ENCODE peak calls at places on chromosomes 4 and X, in seven cellular contexts. One of them, this sample, is unnamed.

GRCh38 chrX:65034641-65035450 is 58.6 kb upstream of the ZC4H2 start:
- DNase-seq in AG09309: peak; percentile 27
- DNase-seq in endothelial cell: peak; percentile 81
- DNase-seq in cardiac fibroblast: peak; percentile 67
- DNase-seq in IMR-90: peak; percentile 68
- DNase-seq in fibroblast of pulmonary artery: peak; percentile 68
- DNase-seq in omental fat pad: peak; percentile 25
- DNase-seq in this sample: peak; percentile 52

GRCh38 chr4:110510955-110511544 is 35.1 kb downstream of the ENPEP start:
- DNase-seq in fibroblast of pulmonary artery: peak; percentile 76
- DNase-seq in endothelial cell: no peak
- DNase-seq in omental fat pad: no peak
- DNase-seq in AG09309: peak; percentile 33
- DNase-seq in cardiac fibroblast: peak; percentile 77
- DNase-seq in IMR-90: peak; percentile 67
- DNase-seq in this sample: no peak

GRCh38 chrX:2183193-2183725 is 317.5 kb downstream of the DHRSX start:
- DNase-seq in AG09309: no peak
- DNase-seq in IMR-90: no peak
- DNase-seq in cardiac fibroblast: no peak
- DNase-seq in endothelial cell: no peak
- DNase-seq in fibroblast of pulmonary artery: no peak
- DNase-seq in omental fat pad: no peak
- DNase-seq in this sample: no peak

GRCh38 chr4:2797545-2798305 is 4.8 kb downstream of the SH3BP2 start:
- DNase-seq in endothelial cell: peak; percentile 3
- DNase-seq in AG09309: no peak
- DNase-seq in fibroblast of pulmonary artery: no peak
- DNase-seq in cardiac fibroblast: no peak
- DNase-seq in IMR-90: no peak
- DNase-seq in omental fat pad: no peak
- DNase-seq in this sample: no peak

GRCh38 chr4:40301592-40301991 is 33.5 kb upstream of the CHRNA9 start:
- DNase-seq in AG09309: no peak
- DNase-seq in omental fat pad: no peak
- DNase-seq in fibroblast of pulmonary artery: no peak
- DNase-seq in cardiac fibroblast: no peak
- DNase-seq in endothelial cell: no peak
- DNase-seq in IMR-90: no peak
- DNase-seq in this sample: no peak

GRCh38 chr4:47954245-47954644 is 39.9 kb upstream of the NFXL1 start:
- DNase-seq in endothelial cell: no peak
- DNase-seq in omental fat pad: no peak
- DNase-seq in IMR-90: no peak
- DNase-seq in cardiac fibroblast: no peak
- DNase-seq in AG09309: no peak
- DNase-seq in fibroblast of pulmonary artery: no peak
- DNase-seq in this sample: no peak

GRCh38 chr4:149993030-149993429 is 85.2 kb upstream of the DCLK2 start:
- DNase-seq in fibroblast of pulmonary artery: no peak
- DNase-seq in cardiac fibroblast: no peak
- DNase-seq in omental fat pad: no peak
- DNase-seq in endothelial cell: no peak
- DNase-seq in IMR-90: peak; percentile 52
- DNase-seq in AG09309: no peak
- DNase-seq in this sample: no peak

GRCh38 chr4:73867783-73868182 is 1.4 kb upstream of the CXCL1 start:
- DNase-seq in fibroblast of pulmonary artery: no peak
- DNase-seq in IMR-90: no peak
- DNase-seq in omental fat pad: no peak
- DNase-seq in AG09309: no peak
- DNase-seq in endothelial cell: no peak
- DNase-seq in cardiac fibroblast: peak; percentile 54
- DNase-seq in this sample: no peak

GRCh38 chr4:22442956-22443355 is 72.9 kb downstream of the ADGRA3 start:
- DNase-seq in fibroblast of pulmonary artery: no peak
- DNase-seq in AG09309: no peak
- DNase-seq in omental fat pad: no peak
- DNase-seq in IMR-90: no peak
- DNase-seq in endothelial cell: no peak
- DNase-seq in cardiac fibroblast: no peak
- DNase-seq in this sample: no peak

GRCh38 chrX:20414066-20414465 is 147.4 kb upstream of the RPS6KA3 start:
- DNase-seq in cardiac fibroblast: no peak
- DNase-seq in fibroblast of pulmonary artery: no peak
- DNase-seq in AG09309: no peak
- DNase-seq in IMR-90: no peak
- DNase-seq in omental fat pad: no peak
- DNase-seq in endothelial cell: no peak
- DNase-seq in this sample: no peak

GRCh38 chr4:8081621-8082516 is 76.7 kb downstream of the ABLIM2 start:
- DNase-seq in fibroblast of pulmonary artery: no peak
- DNase-seq in cardiac fibroblast: no peak
- DNase-seq in endothelial cell: no peak
- DNase-seq in AG09309: no peak
- DNase-seq in IMR-90: no peak
- DNase-seq in omental fat pad: no peak
- DNase-seq in this sample: no peak

GRCh38 chr4:23881052-23881501 is 8.8 kb downstream of the PPARGC1A start:
- DNase-seq in fibroblast of pulmonary artery: peak; percentile 17
- DNase-seq in cardiac fibroblast: no peak
- DNase-seq in IMR-90: no peak
- DNase-seq in endothelial cell: no peak
- DNase-seq in AG09309: no peak
- DNase-seq in omental fat pad: no peak
- DNase-seq in this sample: no peak

GRCh38 chr4:56684320-56684719 is 3.2 kb upstream of the HOPX start:
- DNase-seq in IMR-90: peak; percentile 37
- DNase-seq in endothelial cell: no peak
- DNase-seq in cardiac fibroblast: no peak
- DNase-seq in omental fat pad: no peak
- DNase-seq in fibroblast of pulmonary artery: peak; percentile 31
- DNase-seq in AG09309: no peak
- DNase-seq in this sample: peak; percentile 5

GRCh38 chr4:37762294-37763163 is 64.0 kb upstream of the PGM2 start:
- DNase-seq in omental fat pad: no peak
- DNase-seq in endothelial cell: no peak
- DNase-seq in fibroblast of pulmonary artery: peak; percentile 48
- DNase-seq in AG09309: no peak
- DNase-seq in cardiac fibroblast: peak; percentile 53
- DNase-seq in IMR-90: peak; percentile 36
- DNase-seq in this sample: no peak

GRCh38 chrX:107117993-107118321 is 665 bp downstream of the RBM41 start:
- DNase-seq in cardiac fibroblast: peak; percentile 1
- DNase-seq in IMR-90: no peak
- DNase-seq in omental fat pad: no peak
- DNase-seq in fibroblast of pulmonary artery: no peak
- DNase-seq in AG09309: no peak
- DNase-seq in endothelial cell: no peak
- DNase-seq in this sample: no peak

GRCh38 chr4:92520563-92520962 is 216.8 kb downstream of the GRID2 start:
- DNase-seq in AG09309: no peak
- DNase-seq in fibroblast of pulmonary artery: no peak
- DNase-seq in IMR-90: no peak
- DNase-seq in cardiac fibroblast: no peak
- DNase-seq in endothelial cell: no peak
- DNase-seq in omental fat pad: no peak
- DNase-seq in this sample: no peak

GRCh38 chr4:13548059-13548983 is 4.0 kb upstream of the NKX3-2 start:
- DNase-seq in AG09309: no peak
- DNase-seq in fibroblast of pulmonary artery: no peak
- DNase-seq in IMR-90: no peak
- DNase-seq in endothelial cell: peak; percentile 30
- DNase-seq in cardiac fibroblast: no peak
- DNase-seq in omental fat pad: no peak
- DNase-seq in this sample: no peak

GRCh38 chrX:39936886-39937770 is 160.6 kb downstream of the BCOR start:
- DNase-seq in cardiac fibroblast: no peak
- DNase-seq in IMR-90: no peak
- DNase-seq in endothelial cell: no peak
- DNase-seq in omental fat pad: no peak
- DNase-seq in fibroblast of pulmonary artery: no peak
- DNase-seq in AG09309: no peak
- DNase-seq in this sample: no peak

GRCh38 chrX:2243913-2244460 is 256.8 kb downstream of the DHRSX start:
- DNase-seq in endothelial cell: no peak
- DNase-seq in cardiac fibroblast: no peak
- DNase-seq in IMR-90: peak; percentile 15
- DNase-seq in omental fat pad: no peak
- DNase-seq in AG09309: peak; percentile 27
- DNase-seq in fibroblast of pulmonary artery: no peak
- DNase-seq in this sample: no peak

GRCh38 chr4:87353592-87353991 is 30.9 kb upstream of the HSD17B13 start:
- DNase-seq in fibroblast of pulmonary artery: peak; percentile 70
- DNase-seq in cardiac fibroblast: peak; percentile 79
- DNase-seq in AG09309: peak; percentile 42
- DNase-seq in omental fat pad: no peak
- DNase-seq in IMR-90: peak; percentile 48
- DNase-seq in endothelial cell: peak; percentile 67
- DNase-seq in this sample: no peak
- TF ChIP-seq CTCF in fibroblast of pulmonary artery: peak; percentile 55
- TF ChIP-seq CTCF in cardiac fibroblast: peak; percentile 71
- TF ChIP-seq CTCF in AG09309: peak; percentile 74
- TF ChIP-seq CTCF in omental fat pad: no peak
- TF ChIP-seq CTCF in IMR-90: peak; percentile 62
- TF ChIP-seq CTCF in endothelial cell: peak; percentile 63
- TF ChIP-seq CTCF in this sample: peak; percentile 62

GRCh38 chr4:54363037-54363436 is 133.9 kb downstream of the PDGFRA start:
- DNase-seq in endothelial cell: no peak
- DNase-seq in AG09309: no peak
- DNase-seq in cardiac fibroblast: no peak
- DNase-seq in omental fat pad: no peak
- DNase-seq in IMR-90: no peak
- DNase-seq in fibroblast of pulmonary artery: no peak
- DNase-seq in this sample: no peak

GRCh38 chr4:54372951-54373350 is 143.9 kb downstream of the PDGFRA start:
- DNase-seq in endothelial cell: no peak
- DNase-seq in fibroblast of pulmonary artery: no peak
- DNase-seq in cardiac fibroblast: no peak
- DNase-seq in IMR-90: no peak
- DNase-seq in omental fat pad: no peak
- DNase-seq in AG09309: no peak
- DNase-seq in this sample: no peak

GRCh38 chr4:54371211-54371610 is 142.1 kb downstream of the PDGFRA start:
- DNase-seq in cardiac fibroblast: no peak
- DNase-seq in AG09309: no peak
- DNase-seq in omental fat pad: no peak
- DNase-seq in fibroblast of pulmonary artery: no peak
- DNase-seq in endothelial cell: no peak
- DNase-seq in IMR-90: no peak
- DNase-seq in this sample: no peak

GRCh38 chr4:54368861-54369260 is 139.8 kb downstream of the PDGFRA start:
- DNase-seq in IMR-90: peak; percentile 60
- DNase-seq in fibroblast of pulmonary artery: no peak
- DNase-seq in cardiac fibroblast: no peak
- DNase-seq in omental fat pad: no peak
- DNase-seq in AG09309: no peak
- DNase-seq in endothelial cell: no peak
- DNase-seq in this sample: no peak

GRCh38 chr4:54367059-54367458 is 138.0 kb downstream of the PDGFRA start:
- DNase-seq in endothelial cell: no peak
- DNase-seq in fibroblast of pulmonary artery: no peak
- DNase-seq in IMR-90: no peak
- DNase-seq in cardiac fibroblast: no peak
- DNase-seq in omental fat pad: no peak
- DNase-seq in AG09309: no peak
- DNase-seq in this sample: no peak
- TF ChIP-seq CTCF in endothelial cell: no peak
- TF ChIP-seq CTCF in fibroblast of pulmonary artery: no peak
- TF ChIP-seq CTCF in IMR-90: peak; percentile 7
- TF ChIP-seq CTCF in cardiac fibroblast: no peak
- TF ChIP-seq CTCF in omental fat pad: no peak
- TF ChIP-seq CTCF in AG09309: no peak
- TF ChIP-seq CTCF in this sample: no peak

DNA sequence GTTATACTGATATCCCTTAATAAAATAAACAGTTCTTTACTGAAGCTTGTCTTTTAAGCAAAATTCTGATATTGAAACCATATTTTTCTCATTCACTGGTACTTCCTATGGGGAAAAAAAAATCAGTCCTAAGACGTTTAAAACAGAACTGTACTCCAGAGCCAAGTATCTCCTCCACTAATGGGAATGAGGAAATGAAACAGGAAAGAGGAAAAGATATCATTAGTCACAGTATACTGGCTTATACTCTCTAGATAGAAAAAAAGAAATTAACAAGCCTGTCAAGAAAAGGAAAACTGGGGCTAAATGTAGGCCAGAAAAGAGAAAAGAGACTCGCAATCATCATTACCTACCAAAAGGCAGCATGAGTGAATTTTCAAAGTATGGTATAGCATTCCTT is 252.7 kb downstream of the CENPC start:
- DNase-seq in endothelial cell: no peak
- DNase-seq in fibroblast of pulmonary artery: peak; percentile 3
- DNase-seq in IMR-90: no peak
- DNase-seq in omental fat pad: no peak
- DNase-seq in AG09309: no peak
- DNase-seq in cardiac fibroblast: no peak
- DNase-seq in this sample: no peak
- TF ChIP-seq CTCF in endothelial cell: no peak
- TF ChIP-seq CTCF in fibroblast of pulmonary artery: no peak
- TF ChIP-seq CTCF in IMR-90: no peak
- TF ChIP-seq CTCF in omental fat pad: no peak
- TF ChIP-seq CTCF in AG09309: no peak
- TF ChIP-seq CTCF in cardiac fibroblast: no peak
- TF ChIP-seq CTCF in this sample: no peak

GRCh38 chr4:118923891-118924290 is 35.2 kb downstream of the SYNPO2 start:
- DNase-seq in omental fat pad: no peak
- DNase-seq in cardiac fibroblast: no peak
- DNase-seq in IMR-90: no peak
- DNase-seq in endothelial cell: no peak
- DNase-seq in fibroblast of pulmonary artery: no peak
- DNase-seq in AG09309: no peak
- DNase-seq in this sample: no peak
- TF ChIP-seq CTCF in omental fat pad: no peak
- TF ChIP-seq CTCF in cardiac fibroblast: no peak
- TF ChIP-seq CTCF in IMR-90: no peak
- TF ChIP-seq CTCF in endothelial cell: no peak
- TF ChIP-seq CTCF in fibroblast of pulmonary artery: no peak
- TF ChIP-seq CTCF in AG09309: no peak
- TF ChIP-seq CTCF in this sample: no peak

GRCh38 chr4:138666366-138666765 is 349.2 kb upstream of the NOCT start:
- DNase-seq in omental fat pad: no peak
- DNase-seq in cardiac fibroblast: no peak
- DNase-seq in endothelial cell: no peak
- DNase-seq in AG09309: no peak
- DNase-seq in fibroblast of pulmonary artery: no peak
- DNase-seq in IMR-90: no peak
- DNase-seq in this sample: no peak

GRCh38 chr4:138663883-138664282 is 351.7 kb upstream of the NOCT start:
- DNase-seq in fibroblast of pulmonary artery: no peak
- DNase-seq in endothelial cell: no peak
- DNase-seq in cardiac fibroblast: no peak
- DNase-seq in AG09309: no peak
- DNase-seq in IMR-90: peak; percentile 11
- DNase-seq in omental fat pad: no peak
- DNase-seq in this sample: no peak

GRCh38 chr4:138669479-138670165 is 346.0 kb upstream of the NOCT start:
- DNase-seq in omental fat pad: no peak
- DNase-seq in AG09309: peak; percentile 42
- DNase-seq in fibroblast of pulmonary artery: peak; percentile 53
- DNase-seq in endothelial cell: no peak
- DNase-seq in IMR-90: peak; percentile 99
- DNase-seq in cardiac fibroblast: peak; percentile 69
- DNase-seq in this sample: no peak

GRCh38 chr4:138668309-138668708 is 347.3 kb upstream of the NOCT start:
- DNase-seq in cardiac fibroblast: no peak
- DNase-seq in endothelial cell: no peak
- DNase-seq in IMR-90: no peak
- DNase-seq in omental fat pad: no peak
- DNase-seq in AG09309: no peak
- DNase-seq in fibroblast of pulmonary artery: no peak
- DNase-seq in this sample: no peak

GRCh38 chr4:138665851-138666250 is 349.7 kb upstream of the NOCT start:
- DNase-seq in omental fat pad: no peak
- DNase-seq in AG09309: no peak
- DNase-seq in fibroblast of pulmonary artery: no peak
- DNase-seq in cardiac fibroblast: no peak
- DNase-seq in IMR-90: no peak
- DNase-seq in endothelial cell: no peak
- DNase-seq in this sample: no peak
- TF ChIP-seq CTCF in omental fat pad: no peak
- TF ChIP-seq CTCF in AG09309: no peak
- TF ChIP-seq CTCF in fibroblast of pulmonary artery: no peak
- TF ChIP-seq CTCF in cardiac fibroblast: no peak
- TF ChIP-seq CTCF in IMR-90: no peak
- TF ChIP-seq CTCF in endothelial cell: no peak
- TF ChIP-seq CTCF in this sample: no peak

This sample was measured in AG09319.